ENCODE peak calls at places on chromosomes 12 and 14, in six cellular contexts. E is K562, U is tibial nerve, S is Peyer's patch, G is lower lobe of right lung, W is IMR-90. J is an unnamed sample.

GRCh38 chr12:83514372-83514771 is 827.7 kb downstream of the TMTC2 start:
- DNase-seq in E (no peak), U (no peak), S (no peak), G (no peak), W (no peak), J (no peak)

GRCh38 chr12:96218989-96219678 is 25.0 kb downstream of the ELK3 start:
- DNase-seq in E (no peak), U (no peak), S (no peak), G (no peak), W (no peak), J (no peak)

GRCh38 chr12:131202592-131203378 is 249.1 kb downstream of the ADGRD1 start:
- DNase-seq in E (no peak), U (no peak), S (no peak), G (no peak), W (no peak), J (no peak)

GRCh38 chr14:50813544-50813863 is 17.5 kb downstream of the NIN start:
- DNase-seq in E (no peak), U (no peak), S (no peak), G (no peak), W (no peak), J (no peak)

GRCh38 chr14:93832665-93833064 is 44.4 kb upstream of the PRIMA1 start:
- DNase-seq in E (no peak), U (no peak), S (peak; percentile 21), G (no peak), W (no peak), J (no peak)

GRCh38 chr14:44657688-44658388 is 150.8 kb upstream of the FSCB start:
- DNase-seq in E (no peak), U (no peak), S (no peak), G (no peak), W (peak; percentile 0), J (peak; percentile 24)

GRCh38 chr12:117045998-117046374 is 53.2 kb downstream of the TESC start:
- DNase-seq in E (peak; percentile 56), U (no peak), S (no peak), G (no peak), W (no peak), J (no peak)

GRCh38 chr14:68079941-68080697 is 260.5 kb downstream of the RAD51B start:
- DNase-seq in E (no peak), U (no peak), S (no peak), G (no peak), W (peak; percentile 47), J (no peak)

GRCh38 chr14:75283884-75284563 is 5.4 kb downstream of the FOS start:
- DNase-seq in E (peak; percentile 78), U (peak; percentile 37), S (peak; percentile 78), G (peak; percentile 75), W (peak; percentile 51), J (peak; percentile 69)

GRCh38 chr14:38125484-38125912 is 82.2 kb upstream of the SSTR1 start:
- DNase-seq in E (no peak), U (no peak), S (no peak), G (no peak), W (no peak), J (no peak)

GRCh38 chr12:86254399-86255107 is 1.6 kb downstream of the MGAT4C start:
- DNase-seq in E (no peak), U (no peak), S (no peak), G (no peak), W (peak; percentile 14), J (no peak)

GRCh38 chr14:77139540-77140342 is 1.9 kb downstream of the ZDHHC22 start:
- DNase-seq in E (peak; percentile 58), U (no peak), S (no peak), G (no peak), W (no peak), J (peak; percentile 69)

GRCh38 chr12:66541446-66541845 is 137.4 kb downstream of the GRIP1 start:
- DNase-seq in E (no peak), U (no peak), S (no peak), G (no peak), W (no peak), J (no peak)

GRCh38 chr12:81809829-81810595 is 50.9 kb upstream of the PPFIA2 start:
- DNase-seq in E (no peak), U (peak; percentile 13), S (no peak), G (no peak), W (no peak), J (no peak)

GRCh38 chr12:85156569-85156968 is 120.4 kb downstream of the LRRIQ1 start:
- DNase-seq in E (no peak), U (no peak), S (no peak), G (no peak), W (no peak), J (no peak)

GRCh38 chr12:70268972-70269371 is 25.7 kb downstream of the CNOT2 start:
- DNase-seq in E (no peak), U (no peak), S (no peak), G (no peak), W (no peak), J (no peak)

GRCh38 chr12:49126852-49127763 is 4.1 kb downstream of the TUBA1B start:
- DNase-seq in E (peak; percentile 51), U (no peak), S (no peak), G (no peak), W (no peak), J (no peak)

GRCh38 chr14:54606178-54606577 is 39.2 kb downstream of the SAMD4A start:
- DNase-seq in E (no peak), U (no peak), S (no peak), G (peak; percentile 51), W (no peak), J (no peak)

GRCh38 chr12:88833641-88834116 is 253.4 kb upstream of the KITLG start:
- DNase-seq in E (no peak), U (no peak), S (no peak), G (no peak), W (peak; percentile 20), J (no peak)

GRCh38 chr12:132214906-132215643 is 70.8 kb downstream of the NOC4L start:
- DNase-seq in E (no peak), U (no peak), S (no peak), G (no peak), W (no peak), J (no peak)

GRCh38 chr14:80621701-80622100 is 319.8 kb downstream of the CEP128 start:
- DNase-seq in E (no peak), U (no peak), S (no peak), G (no peak), W (peak; percentile 89), J (no peak)

GRCh38 chr14:69610859-69611263 is 535 bp upstream of the SUSD6 start:
- DNase-seq in E (no peak), U (no peak), S (no peak), G (no peak), W (no peak), J (no peak)

GRCh38 chr12:90209029-90209428 is 500.4 kb upstream of the ATP2B1 start:
- DNase-seq in E (no peak), U (no peak), S (no peak), G (no peak), W (no peak), J (no peak)

GRCh38 chr14:49892301-49892635 is 614 bp upstream of the ARF6 start:
- DNase-seq in E (peak; percentile 79), U (peak; percentile 68), S (peak; percentile 84), G (no peak), W (peak; percentile 82), J (no peak)

GRCh38 chr14:68230941-68231717 is 411.6 kb downstream of the RAD51B start:
- DNase-seq in E (no peak), U (no peak), S (no peak), G (no peak), W (peak; percentile 79), J (no peak)

GRCh38 chr14:51368721-51369163 is 128.7 kb downstream of the TMX1 start:
- DNase-seq in E (no peak), U (peak; percentile 73), S (no peak), G (no peak), W (peak; percentile 89), J (no peak)

GRCh38 chr12:25670076-25671055 is 117.3 kb upstream of the LMNTD1 start:
- DNase-seq in E (no peak), U (no peak), S (no peak), G (no peak), W (peak; percentile 32), J (no peak)

GRCh38 chr14:87111741-87112140 is 881.2 kb downstream of the GALC start:
- DNase-seq in E (no peak), U (no peak), S (no peak), G (no peak), W (no peak), J (no peak)

GRCh38 chr12:21774358-21775129 is at the start of gene KCNJ8:
- DNase-seq in E (peak; percentile 84), U (peak; percentile 33), S (peak; percentile 52), G (peak; percentile 83), W (peak; percentile 50), J (peak; percentile 94)

GRCh38 chr12:90987101-90987500 is 17.7 kb downstream of the EPYC start:
- DNase-seq in E (no peak), U (no peak), S (no peak), G (no peak), W (no peak), J (peak; percentile 10)

GRCh38 chr12:80700327-80700726 is 7.1 kb upstream of the MYF6 start:
- DNase-seq in E (no peak), U (no peak), S (no peak), G (no peak), W (no peak), J (no peak)

GRCh38 chr14:100810435-100810834 is 15.5 kb upstream of the MEG3 start:
- DNase-seq in E (no peak), U (no peak), S (no peak), G (no peak), W (no peak), J (no peak)
- H3K9me3 ChIP-seq in E (peaks cover 22% of the 10 kb centered on the region), U (peaks cover 51% of the 10 kb centered on the region), S (peaks cover 6% of the 10 kb centered on the region), G (peaks cover 19% of the 10 kb centered on the region), W (peaks cover 45% of the 10 kb centered on the region), J (peaks cover 9% of the 10 kb centered on the region)

GRCh38 chr14:28755930-28756895 is 10.4 kb upstream of the FOXG1 start:
- DNase-seq in E (no peak), U (no peak), S (no peak), G (no peak), W (no peak), J (no peak)
- H3K27me3 ChIP-seq in E (no peaks in the 10 kb centered on the region), U (peaks cover 2% of the 10 kb centered on the region), S (peaks cover 22% of the 10 kb centered on the region), G (peaks cover 81% of the 10 kb centered on the region), W (peaks cover 59% of the 10 kb centered on the region), J (no peaks in the 10 kb centered on the region)

DNA sequence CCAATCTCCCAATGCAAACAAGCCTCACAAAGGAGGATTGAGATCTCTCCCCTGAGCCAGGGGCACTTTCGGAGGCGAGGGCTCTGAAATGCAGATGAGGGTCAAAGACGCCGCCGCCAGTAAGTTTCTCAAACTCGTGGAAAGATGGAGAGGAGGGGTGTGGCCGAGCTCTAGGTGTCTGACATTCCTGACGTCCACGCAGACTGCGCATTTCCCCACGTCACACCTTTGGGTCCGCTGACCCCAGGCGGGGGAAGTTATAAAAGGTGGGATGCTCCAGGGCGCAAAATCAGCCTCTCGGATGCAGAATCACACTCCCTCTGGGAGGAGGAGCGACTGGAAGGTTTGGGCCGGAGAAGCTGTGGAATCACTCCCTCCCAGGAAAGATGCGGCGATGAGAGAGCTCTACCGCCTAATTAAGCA is 2.1 kb downstream of the COL2A1 start:
- DNase-seq in E (no peak), U (no peak), S (peak; percentile 44), G (no peak), W (no peak), J (peak; percentile 75)
- H3K4me3 ChIP-seq in E (no peak overlapping the region), U (peak overlapping the region; percentile 42), S (peak overlapping the region; percentile 50), G (peak overlapping the region; percentile 55), W (peak overlapping the region; percentile 26), J (peak overlapping the region; percentile 50)

DNA sequence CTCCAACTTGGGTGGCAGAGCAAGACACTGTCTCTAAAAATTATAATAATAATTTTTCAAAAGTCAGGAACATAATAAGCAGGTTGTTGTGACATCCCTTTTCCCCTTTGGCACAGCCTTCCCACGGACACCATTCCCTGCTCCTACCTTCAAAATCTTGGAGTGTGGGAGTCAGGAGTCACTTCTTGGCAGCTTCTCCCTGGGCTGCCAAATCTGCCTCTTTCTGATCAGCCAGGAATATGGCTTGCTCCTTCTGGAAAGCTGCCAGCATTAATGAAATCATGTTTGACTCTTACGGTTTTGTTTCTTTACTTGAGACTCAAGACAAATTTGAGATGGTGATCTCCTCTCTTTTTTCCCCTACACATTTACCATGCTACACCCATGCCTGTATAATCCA is 391.4 kb upstream of the SYT1 start:
- DNase-seq in E (no peak), U (no peak), S (no peak), G (no peak), W (peak; percentile 56), J (no peak)
- H3K9me3 ChIP-seq in E (no peaks in the 10 kb centered on the region), U (no peaks in the 10 kb centered on the region), S (no peaks in the 10 kb centered on the region), G (no peaks in the 10 kb centered on the region), W (peaks cover 8% of the 10 kb centered on the region), J (no peaks in the 10 kb centered on the region)

J was measured in Caco-2.